ENCODE peak calls at places on chromosomes 6 and 20, in six cellular contexts. T is LoVo; A is fibroblast of the conjunctiva; D is activated CD8-positive, alpha-beta T cell treated with anti-CD3 and anti-CD28 coated beads for 36 hours; E is EH; S is CD8-positive, alpha-beta T cell. W is an unnamed sample.

GRCh38 chr20:58202039-58202438 is 26.4 kb downstream of the ANKRD60 start:
- DNase-seq in D (no peak), T (no peak), A (no peak), S (no peak), E (peak), W (no peak)

GRCh38 chr6:128704601-128705000 is 178.3 kb upstream of the LAMA2 start:
- DNase-seq in A (no peak), T (no peak), S (no peak), E (no peak), D (no peak), W (no peak)

GRCh38 chr20:38932457-38933120 is 6.4 kb downstream of the FAM83D start:
- DNase-seq in A (peak), E (peak), D (no peak), T (no peak), S (no peak), W (no peak)

GRCh38 chr20:16771204-16771603 is 23.0 kb downstream of the OTOR start:
- DNase-seq in T (no peak), S (no peak), E (no peak), D (no peak), A (no peak), W (no peak)

GRCh38 chr6:5215181-5215580 is 45.6 kb downstream of the LYRM4 start:
- DNase-seq in D (no peak), S (no peak), A (no peak), T (no peak), E (peak), W (no peak)

GRCh38 chr6:128057541-128058335 is 156.9 kb upstream of the THEMIS start:
- DNase-seq in A (no peak), T (no peak), D (no peak), E (peak), S (no peak), W (no peak)

GRCh38 chr6:168533428-168533827 is 92.4 kb downstream of the SMOC2 start:
- DNase-seq in E (no peak), D (no peak), T (no peak), A (no peak), S (no peak), W (no peak)

GRCh38 chr20:32474967-32475819 is 109.9 kb downstream of the NOL4L start:
- DNase-seq in T (peak), E (peak), D (no peak), A (peak), S (no peak), W (no peak)

GRCh38 chr20:13009682-13010406 is 1.1 kb downstream of the SPTLC3 start:
- DNase-seq in A (peak), S (no peak), T (peak), D (peak), E (peak), W (no peak)

GRCh38 chr6:90131614-90132423 is 164.8 kb downstream of the BACH2 start:
- DNase-seq in A (peak), D (no peak), T (no peak), E (peak), S (no peak), W (no peak)

GRCh38 chr6:137297887-137298286 is 78.7 kb upstream of the IFNGR1 start:
- DNase-seq in T (no peak), E (peak), S (no peak), D (no peak), A (no peak), W (no peak)

GRCh38 chr20:36956674-36957073 is 5.2 kb upstream of the SAMHD1 start:
- DNase-seq in S (no peak), A (no peak), E (no peak), T (no peak), D (no peak), W (no peak)

GRCh38 chr20:6560978-6561377 is 206.5 kb upstream of the BMP2 start:
- DNase-seq in S (no peak), E (no peak), A (no peak), T (peak), D (no peak), W (no peak)

GRCh38 chr20:58647814-58648501 is 3.1 kb upstream of the STX16 start:
- DNase-seq in E (peak), A (no peak), D (no peak), S (no peak), T (no peak), W (no peak)

GRCh38 chr6:21341910-21342309 is 251.6 kb upstream of the SOX4 start:
- DNase-seq in D (no peak), S (no peak), E (no peak), T (no peak), A (no peak), W (no peak)

GRCh38 chr6:63899550-63899949 is 263.9 kb downstream of the PHF3 start:
- DNase-seq in T (no peak), A (no peak), E (no peak), D (no peak), S (no peak), W (no peak)

GRCh38 chr6:169092375-169092774 is 161.3 kb downstream of the THBS2 start:
- DNase-seq in S (no peak), T (no peak), A (no peak), D (no peak), E (peak), W (no peak)

GRCh38 chr6:129507059-129507807 is 202.7 kb downstream of the ARHGAP18 start:
- DNase-seq in E (no peak), S (no peak), T (no peak), D (no peak), A (no peak), W (no peak)

GRCh38 chr6:4344317-4344899 is 209.0 kb upstream of the ECI2 start:
- DNase-seq in E (peak), A (no peak), T (no peak), S (no peak), D (no peak), W (no peak)

GRCh38 chr6:123838612-123839279 is 35.1 kb downstream of the NKAIN2 start:
- DNase-seq in A (no peak), T (no peak), E (no peak), S (no peak), D (no peak), W (no peak)

GRCh38 chr6:95545691-95546090 is 31.6 kb upstream of the MANEA start:
- DNase-seq in S (no peak), T (no peak), E (no peak), D (no peak), A (no peak), W (no peak)

GRCh38 chr20:53597085-53597482 is 3.4 kb upstream of the ZNF217 start:
- DNase-seq in A (no peak), S (no peak), D (no peak), T (no peak), E (no peak), W (no peak)

GRCh38 chr6:143007626-143008025 is 53.1 kb upstream of the AIG1 start:
- DNase-seq in D (no peak), T (no peak), A (peak), S (no peak), E (peak), W (no peak)

GRCh38 chr20:51093240-51093763 is 70.4 kb upstream of the KCNG1 start:
- DNase-seq in A (no peak), T (no peak), S (no peak), E (no peak), D (no peak), W (no peak)

GRCh38 chr6:169489642-169490408 is 212.0 kb downstream of the WDR27 start:
- DNase-seq in T (no peak), E (peak), A (peak), S (no peak), D (no peak), W (no peak)

GRCh38 chr20:39878809-39879208 is 810.2 kb downstream of the MAFB start:
- DNase-seq in E (no peak), T (no peak), S (no peak), D (no peak), A (no peak), W (no peak)

GRCh38 chr6:135535989-135536414 is 38.5 kb upstream of the AHI1 start:
- DNase-seq in E (peak), A (peak), S (no peak), D (peak), T (peak), W (no peak)

GRCh38 chr20:14830466-14830865 is 493.1 kb upstream of the FLRT3 start:
- DNase-seq in A (no peak), T (no peak), E (no peak), D (no peak), S (no peak), W (no peak)

GRCh38 chr6:98823845-98824162 is 10.6 kb upstream of the POU3F2 start:
- DNase-seq in D (no peak), T (no peak), S (no peak), E (no peak), A (no peak), W (no peak)